ENCODE peak calls at places on chromosomes 2 and 18, in six cellular contexts. One of them, this sample, is unnamed.

GRCh38 chr2:224142397-224143312 is 103.6 kb upstream of the SERPINE2 start:
- DNase-seq in brain microvascular endothelial cell: peak
- DNase-seq in mammary epithelial cell: peak
- DNase-seq in endodermal cell: no peak
- DNase-seq in psoas muscle: no peak
- DNase-seq in MM.1S: no peak
- DNase-seq in this sample: no peak

GRCh38 chr2:116142828-116143227 is 1671.7 kb upstream of the DDX18 start:
- DNase-seq in brain microvascular endothelial cell: no peak
- DNase-seq in mammary epithelial cell: no peak
- DNase-seq in psoas muscle: no peak
- DNase-seq in MM.1S: no peak
- DNase-seq in endodermal cell: peak
- DNase-seq in this sample: no peak

GRCh38 chr18:14940738-14941137 is 192.8 kb downstream of the ANKRD30B start:
- DNase-seq in mammary epithelial cell: no peak
- DNase-seq in brain microvascular endothelial cell: no peak
- DNase-seq in psoas muscle: no peak
- DNase-seq in endodermal cell: no peak
- DNase-seq in MM.1S: no peak
- DNase-seq in this sample: no peak

GRCh38 chr2:110871637-110872036 is 139.3 kb downstream of the ACOXL start:
- DNase-seq in psoas muscle: no peak
- DNase-seq in endodermal cell: no peak
- DNase-seq in brain microvascular endothelial cell: no peak
- DNase-seq in mammary epithelial cell: no peak
- DNase-seq in MM.1S: no peak
- DNase-seq in this sample: no peak

GRCh38 chr18:38790303-38790702 is 1224.7 kb upstream of the CELF4 start:
- DNase-seq in MM.1S: peak
- DNase-seq in brain microvascular endothelial cell: no peak
- DNase-seq in mammary epithelial cell: peak
- DNase-seq in endodermal cell: peak
- DNase-seq in psoas muscle: no peak
- DNase-seq in this sample: no peak

GRCh38 chr2:162000466-162000865 is 73.5 kb downstream of the DPP4 start:
- DNase-seq in psoas muscle: no peak
- DNase-seq in endodermal cell: no peak
- DNase-seq in mammary epithelial cell: no peak
- DNase-seq in brain microvascular endothelial cell: no peak
- DNase-seq in MM.1S: no peak
- DNase-seq in this sample: no peak

GRCh38 chr2:149290662-149291061 is 39.7 kb upstream of the LYPD6 start:
- DNase-seq in brain microvascular endothelial cell: no peak
- DNase-seq in psoas muscle: no peak
- DNase-seq in endodermal cell: peak
- DNase-seq in MM.1S: no peak
- DNase-seq in mammary epithelial cell: no peak
- DNase-seq in this sample: no peak

GRCh38 chr2:53765749-53766148 is 1.9 kb upstream of the CHAC2 start:
- DNase-seq in endodermal cell: no peak
- DNase-seq in brain microvascular endothelial cell: no peak
- DNase-seq in MM.1S: peak
- DNase-seq in psoas muscle: no peak
- DNase-seq in mammary epithelial cell: no peak
- DNase-seq in this sample: no peak

GRCh38 chr2:138223321-138223720 is 259.0 kb downstream of the HNMT start:
- DNase-seq in brain microvascular endothelial cell: no peak
- DNase-seq in MM.1S: no peak
- DNase-seq in psoas muscle: no peak
- DNase-seq in endodermal cell: no peak
- DNase-seq in mammary epithelial cell: peak
- DNase-seq in this sample: no peak

GRCh38 chr18:51621103-51621969 is 423.9 kb upstream of the MEX3C start:
- DNase-seq in brain microvascular endothelial cell: peak
- DNase-seq in MM.1S: peak
- DNase-seq in endodermal cell: peak
- DNase-seq in mammary epithelial cell: peak
- DNase-seq in psoas muscle: no peak
- DNase-seq in this sample: no peak

GRCh38 chr2:72999729-73000725 is 71.5 kb downstream of the SFXN5 start:
- DNase-seq in mammary epithelial cell: peak
- DNase-seq in psoas muscle: peak
- DNase-seq in MM.1S: no peak
- DNase-seq in endodermal cell: peak
- DNase-seq in brain microvascular endothelial cell: peak
- DNase-seq in this sample: no peak

GRCh38 chr18:60189840-60190239 is 182.7 kb downstream of the MC4R start:
- DNase-seq in mammary epithelial cell: no peak
- DNase-seq in psoas muscle: no peak
- DNase-seq in brain microvascular endothelial cell: no peak
- DNase-seq in endodermal cell: no peak
- DNase-seq in MM.1S: no peak
- DNase-seq in this sample: no peak

GRCh38 chr2:69565431-69565839 is 78.1 kb downstream of the AAK1 start:
- DNase-seq in psoas muscle: peak
- DNase-seq in brain microvascular endothelial cell: no peak
- DNase-seq in mammary epithelial cell: no peak
- DNase-seq in endodermal cell: peak
- DNase-seq in MM.1S: peak
- DNase-seq in this sample: no peak

GRCh38 chr2:159133795-159134194 is 152.7 kb downstream of the WDSUB1 start:
- DNase-seq in mammary epithelial cell: no peak
- DNase-seq in MM.1S: no peak
- DNase-seq in psoas muscle: no peak
- DNase-seq in endodermal cell: no peak
- DNase-seq in brain microvascular endothelial cell: peak
- DNase-seq in this sample: no peak

GRCh38 chr18:36377626-36378025 is 80.1 kb downstream of the FHOD3 start:
- DNase-seq in brain microvascular endothelial cell: no peak
- DNase-seq in endodermal cell: no peak
- DNase-seq in psoas muscle: no peak
- DNase-seq in mammary epithelial cell: no peak
- DNase-seq in MM.1S: no peak
- DNase-seq in this sample: no peak

GRCh38 chr2:27152102-27152795 is 3.4 kb downstream of the TCF23 start:
- DNase-seq in brain microvascular endothelial cell: no peak
- DNase-seq in endodermal cell: peak
- DNase-seq in mammary epithelial cell: peak
- DNase-seq in MM.1S: no peak
- DNase-seq in psoas muscle: no peak
- DNase-seq in this sample: no peak

GRCh38 chr2:112916625-112917024 is 5.7 kb downstream of the IL37 start:
- DNase-seq in mammary epithelial cell: no peak
- DNase-seq in psoas muscle: no peak
- DNase-seq in endodermal cell: no peak
- DNase-seq in MM.1S: no peak
- DNase-seq in brain microvascular endothelial cell: no peak
- DNase-seq in this sample: no peak

GRCh38 chr2:196750977-196751631 is 48.4 kb downstream of the GTF3C3 start:
- DNase-seq in endodermal cell: peak
- DNase-seq in mammary epithelial cell: peak
- DNase-seq in MM.1S: peak
- DNase-seq in psoas muscle: peak
- DNase-seq in brain microvascular endothelial cell: peak
- DNase-seq in this sample: peak
- H3K4me3 ChIP-seq in endodermal cell: peak
- H3K4me3 ChIP-seq in mammary epithelial cell: no peak
- H3K4me3 ChIP-seq in MM.1S: no peak
- H3K4me3 ChIP-seq in psoas muscle: no peak
- H3K4me3 ChIP-seq in brain microvascular endothelial cell: no peak
- H3K4me3 ChIP-seq in this sample: no peak

DNA sequence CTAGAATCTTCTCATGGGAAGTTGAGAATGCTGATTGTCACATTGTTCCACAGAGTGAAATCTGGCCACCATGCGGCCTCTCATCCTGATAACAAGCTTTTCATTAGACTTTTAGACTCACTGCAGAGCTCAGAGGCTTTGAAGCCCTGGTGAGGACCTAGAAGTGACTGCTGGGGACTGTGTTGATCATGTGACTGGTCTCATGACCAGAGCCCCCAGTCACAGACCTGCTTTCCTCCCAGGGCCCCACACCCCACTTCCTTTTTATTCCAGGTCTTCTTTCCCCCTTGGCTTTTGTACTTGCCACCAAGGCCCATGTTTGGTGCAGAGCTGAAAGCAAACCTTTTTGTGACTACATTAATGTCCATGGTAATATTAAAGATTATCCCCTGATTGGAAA is 45.2 kb downstream of the PRKCE start:
- DNase-seq in brain microvascular endothelial cell: no peak
- DNase-seq in endodermal cell: no peak
- DNase-seq in MM.1S: no peak
- DNase-seq in psoas muscle: no peak
- DNase-seq in mammary epithelial cell: no peak
- DNase-seq in this sample: no peak
- TF ChIP-seq CTCF in brain microvascular endothelial cell: no peak
- TF ChIP-seq CTCF in endodermal cell: no peak
- TF ChIP-seq CTCF in MM.1S: no peak
- TF ChIP-seq CTCF in psoas muscle: no peak
- TF ChIP-seq CTCF in mammary epithelial cell: no peak
- TF ChIP-seq CTCF in this sample: no peak

GRCh38 chr18:55419939-55420664 is 167.9 kb downstream of the TCF4 start:
- DNase-seq in mammary epithelial cell: no peak
- DNase-seq in MM.1S: no peak
- DNase-seq in endodermal cell: no peak
- DNase-seq in psoas muscle: no peak
- DNase-seq in brain microvascular endothelial cell: no peak
- DNase-seq in this sample: no peak

GRCh38 chr18:55422456-55423185 is 165.4 kb downstream of the TCF4 start:
- DNase-seq in brain microvascular endothelial cell: no peak
- DNase-seq in psoas muscle: peak
- DNase-seq in mammary epithelial cell: no peak
- DNase-seq in endodermal cell: no peak
- DNase-seq in MM.1S: no peak
- DNase-seq in this sample: no peak

GRCh38 chr18:55420665-55420964 is 167.4 kb downstream of the TCF4 start:
- DNase-seq in psoas muscle: no peak
- DNase-seq in MM.1S: no peak
- DNase-seq in mammary epithelial cell: no peak
- DNase-seq in brain microvascular endothelial cell: no peak
- DNase-seq in endodermal cell: no peak
- DNase-seq in this sample: no peak

GRCh38 chr18:55421612-55422381 is 166.2 kb downstream of the TCF4 start:
- DNase-seq in brain microvascular endothelial cell: no peak
- DNase-seq in mammary epithelial cell: peak
- DNase-seq in MM.1S: no peak
- DNase-seq in psoas muscle: peak
- DNase-seq in endodermal cell: no peak
- DNase-seq in this sample: no peak

GRCh38 chr18:55420977-55421611 is 166.9 kb downstream of the TCF4 start:
- DNase-seq in endodermal cell: no peak
- DNase-seq in MM.1S: no peak
- DNase-seq in mammary epithelial cell: no peak
- DNase-seq in brain microvascular endothelial cell: no peak
- DNase-seq in psoas muscle: no peak
- DNase-seq in this sample: no peak
- H3K4me3 ChIP-seq in endodermal cell: no peak
- H3K4me3 ChIP-seq in MM.1S: no peak
- H3K4me3 ChIP-seq in mammary epithelial cell: no peak
- H3K4me3 ChIP-seq in brain microvascular endothelial cell: no peak
- H3K4me3 ChIP-seq in psoas muscle: peak
- H3K4me3 ChIP-seq in this sample: no peak

GRCh38 chr2:176537932-176538331 is 268.7 kb downstream of the MTX2 start:
- DNase-seq in mammary epithelial cell: no peak
- DNase-seq in endodermal cell: no peak
- DNase-seq in psoas muscle: no peak
- DNase-seq in MM.1S: no peak
- DNase-seq in brain microvascular endothelial cell: no peak
- DNase-seq in this sample: no peak
- TF ChIP-seq CTCF in mammary epithelial cell: no peak
- TF ChIP-seq CTCF in endodermal cell: no peak
- TF ChIP-seq CTCF in psoas muscle: no peak
- TF ChIP-seq CTCF in MM.1S: no peak
- TF ChIP-seq CTCF in brain microvascular endothelial cell: no peak
- TF ChIP-seq CTCF in this sample: no peak

DNA sequence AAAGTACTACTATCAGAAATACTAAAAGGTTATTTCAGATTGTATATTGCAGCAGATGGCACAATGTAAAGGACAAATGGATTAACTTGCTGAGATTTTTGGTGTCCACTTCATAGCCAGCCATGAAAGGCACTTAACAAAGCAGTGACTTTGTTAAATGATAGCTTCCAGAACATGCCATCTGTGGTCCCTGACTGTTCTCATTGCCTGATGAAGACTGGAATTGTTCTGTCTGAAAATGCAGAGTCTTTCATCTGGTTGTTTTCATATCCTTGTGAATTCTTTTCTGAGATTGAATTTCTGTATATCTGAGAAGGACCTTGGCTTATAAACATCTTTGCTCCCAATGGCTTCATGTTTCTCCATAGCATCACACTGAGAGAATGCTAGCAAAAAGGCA is 44.4 kb upstream of the LRRTM1 start:
- DNase-seq in brain microvascular endothelial cell: no peak
- DNase-seq in MM.1S: no peak
- DNase-seq in mammary epithelial cell: no peak
- DNase-seq in psoas muscle: no peak
- DNase-seq in endodermal cell: no peak
- DNase-seq in this sample: no peak
- H3K4me3 ChIP-seq in brain microvascular endothelial cell: no peak
- H3K4me3 ChIP-seq in MM.1S: no peak
- H3K4me3 ChIP-seq in mammary epithelial cell: no peak
- H3K4me3 ChIP-seq in psoas muscle: no peak
- H3K4me3 ChIP-seq in endodermal cell: no peak
- H3K4me3 ChIP-seq in this sample: no peak

GRCh38 chr2:66698879-66699278 is 264.0 kb downstream of the MEIS1 start:
- DNase-seq in MM.1S: no peak
- DNase-seq in mammary epithelial cell: no peak
- DNase-seq in psoas muscle: no peak
- DNase-seq in brain microvascular endothelial cell: no peak
- DNase-seq in endodermal cell: no peak
- DNase-seq in this sample: no peak
- TF ChIP-seq CTCF in MM.1S: no peak
- TF ChIP-seq CTCF in mammary epithelial cell: no peak
- TF ChIP-seq CTCF in psoas muscle: no peak
- TF ChIP-seq CTCF in brain microvascular endothelial cell: no peak
- TF ChIP-seq CTCF in endodermal cell: no peak
- TF ChIP-seq CTCF in this sample: no peak

GRCh38 chr18:61292280-61292679 is 41.0 kb upstream of the CDH20 start:
- DNase-seq in MM.1S: no peak
- DNase-seq in endodermal cell: no peak
- DNase-seq in mammary epithelial cell: no peak
- DNase-seq in brain microvascular endothelial cell: no peak
- DNase-seq in psoas muscle: no peak
- DNase-seq in this sample: no peak
- H3K4me3 ChIP-seq in MM.1S: no peak
- H3K4me3 ChIP-seq in endodermal cell: no peak
- H3K4me3 ChIP-seq in mammary epithelial cell: no peak
- H3K4me3 ChIP-seq in brain microvascular endothelial cell: no peak
- H3K4me3 ChIP-seq in psoas muscle: no peak
- H3K4me3 ChIP-seq in this sample: no peak

GRCh38 chr2:11444737-11445136 is 21.2 kb downstream of the E2F6 start:
- DNase-seq in MM.1S: no peak
- DNase-seq in endodermal cell: no peak
- DNase-seq in brain microvascular endothelial cell: no peak
- DNase-seq in mammary epithelial cell: no peak
- DNase-seq in psoas muscle: no peak
- DNase-seq in this sample: no peak
- TF ChIP-seq CTCF in MM.1S: no peak
- TF ChIP-seq CTCF in endodermal cell: no peak
- TF ChIP-seq CTCF in brain microvascular endothelial cell: peak
- TF ChIP-seq CTCF in mammary epithelial cell: no peak
- TF ChIP-seq CTCF in psoas muscle: no peak
- TF ChIP-seq CTCF in this sample: no peak